ENCODE peak calls at places on chromosomes 4 and X, in seven cellular contexts. One of them, this sample, is unnamed.

GRCh38 chr4:98536631-98537030 is 121.8 kb downstream of the TSPAN5 start:
- DNase-seq in activated gamma-delta T cell treated with Interleukin-2 at 50 U/mL for 16 hours: no peak
- DNase-seq in activated CD4-positive, alpha-beta memory T cell treated with anti-CD3 and anti-CD28 coated beads for 36 hours: no peak
- DNase-seq in HEK293T: no peak
- DNase-seq in HTR-8/SVneo: no peak
- DNase-seq in hepatocyte: no peak
- DNase-seq in naive thymus-derived CD4-positive, alpha-beta T cell: no peak
- DNase-seq in this sample: no peak

GRCh38 chr4:76341063-76341462 is 34.5 kb downstream of the STBD1 start:
- DNase-seq in activated CD4-positive, alpha-beta memory T cell treated with anti-CD3 and anti-CD28 coated beads for 36 hours: no peak
- DNase-seq in activated gamma-delta T cell treated with Interleukin-2 at 50 U/mL for 16 hours: no peak
- DNase-seq in HTR-8/SVneo: peak
- DNase-seq in HEK293T: no peak
- DNase-seq in naive thymus-derived CD4-positive, alpha-beta T cell: no peak
- DNase-seq in hepatocyte: peak
- DNase-seq in this sample: peak

GRCh38 chr4:54228064-54228527 is 997 bp upstream of the PDGFRA start:
- DNase-seq in hepatocyte: peak
- DNase-seq in HTR-8/SVneo: peak
- DNase-seq in HEK293T: peak
- DNase-seq in activated CD4-positive, alpha-beta memory T cell treated with anti-CD3 and anti-CD28 coated beads for 36 hours: peak
- DNase-seq in naive thymus-derived CD4-positive, alpha-beta T cell: no peak
- DNase-seq in activated gamma-delta T cell treated with Interleukin-2 at 50 U/mL for 16 hours: no peak
- DNase-seq in this sample: peak

GRCh38 chr4:38675167-38676121 is 11.4 kb downstream of the KLF3 start:
- DNase-seq in HTR-8/SVneo: peak
- DNase-seq in activated gamma-delta T cell treated with Interleukin-2 at 50 U/mL for 16 hours: peak
- DNase-seq in HEK293T: peak
- DNase-seq in hepatocyte: peak
- DNase-seq in naive thymus-derived CD4-positive, alpha-beta T cell: peak
- DNase-seq in activated CD4-positive, alpha-beta memory T cell treated with anti-CD3 and anti-CD28 coated beads for 36 hours: peak
- DNase-seq in this sample: peak

GRCh38 chrX:103276581-103277002 is at the start of gene TCEAL5:
- DNase-seq in activated gamma-delta T cell treated with Interleukin-2 at 50 U/mL for 16 hours: no peak
- DNase-seq in naive thymus-derived CD4-positive, alpha-beta T cell: no peak
- DNase-seq in activated CD4-positive, alpha-beta memory T cell treated with anti-CD3 and anti-CD28 coated beads for 36 hours: no peak
- DNase-seq in HTR-8/SVneo: no peak
- DNase-seq in hepatocyte: no peak
- DNase-seq in HEK293T: no peak
- DNase-seq in this sample: no peak

GRCh38 chrX:69705818-69706217 is 89.9 kb downstream of the EDA start:
- DNase-seq in activated CD4-positive, alpha-beta memory T cell treated with anti-CD3 and anti-CD28 coated beads for 36 hours: no peak
- DNase-seq in activated gamma-delta T cell treated with Interleukin-2 at 50 U/mL for 16 hours: no peak
- DNase-seq in hepatocyte: no peak
- DNase-seq in HEK293T: no peak
- DNase-seq in naive thymus-derived CD4-positive, alpha-beta T cell: no peak
- DNase-seq in HTR-8/SVneo: no peak
- DNase-seq in this sample: no peak

GRCh38 chrX:9865804-9866471 is 79.7 kb downstream of the SHROOM2 start:
- DNase-seq in hepatocyte: no peak
- DNase-seq in HEK293T: no peak
- DNase-seq in activated gamma-delta T cell treated with Interleukin-2 at 50 U/mL for 16 hours: no peak
- DNase-seq in HTR-8/SVneo: peak
- DNase-seq in naive thymus-derived CD4-positive, alpha-beta T cell: no peak
- DNase-seq in activated CD4-positive, alpha-beta memory T cell treated with anti-CD3 and anti-CD28 coated beads for 36 hours: no peak
- DNase-seq in this sample: no peak

GRCh38 chrX:25344191-25344936 is 328.6 kb upstream of the ARX start:
- DNase-seq in naive thymus-derived CD4-positive, alpha-beta T cell: no peak
- DNase-seq in activated gamma-delta T cell treated with Interleukin-2 at 50 U/mL for 16 hours: no peak
- DNase-seq in HEK293T: no peak
- DNase-seq in activated CD4-positive, alpha-beta memory T cell treated with anti-CD3 and anti-CD28 coated beads for 36 hours: no peak
- DNase-seq in hepatocyte: no peak
- DNase-seq in HTR-8/SVneo: no peak
- DNase-seq in this sample: no peak

GRCh38 chr4:3123201-3123671 is 48.8 kb downstream of the HTT start:
- DNase-seq in activated gamma-delta T cell treated with Interleukin-2 at 50 U/mL for 16 hours: no peak
- DNase-seq in hepatocyte: peak
- DNase-seq in HEK293T: no peak
- DNase-seq in activated CD4-positive, alpha-beta memory T cell treated with anti-CD3 and anti-CD28 coated beads for 36 hours: no peak
- DNase-seq in HTR-8/SVneo: no peak
- DNase-seq in naive thymus-derived CD4-positive, alpha-beta T cell: no peak
- DNase-seq in this sample: peak

GRCh38 chr4:184238072-184238743 is 20.5 kb upstream of the ENPP6 start:
- DNase-seq in activated CD4-positive, alpha-beta memory T cell treated with anti-CD3 and anti-CD28 coated beads for 36 hours: no peak
- DNase-seq in HTR-8/SVneo: no peak
- DNase-seq in HEK293T: no peak
- DNase-seq in naive thymus-derived CD4-positive, alpha-beta T cell: no peak
- DNase-seq in activated gamma-delta T cell treated with Interleukin-2 at 50 U/mL for 16 hours: no peak
- DNase-seq in hepatocyte: no peak
- DNase-seq in this sample: no peak

GRCh38 chr4:161555689-161556660 is 607.8 kb downstream of the FSTL5 start:
- DNase-seq in HTR-8/SVneo: no peak
- DNase-seq in HEK293T: no peak
- DNase-seq in activated CD4-positive, alpha-beta memory T cell treated with anti-CD3 and anti-CD28 coated beads for 36 hours: no peak
- DNase-seq in hepatocyte: no peak
- DNase-seq in naive thymus-derived CD4-positive, alpha-beta T cell: no peak
- DNase-seq in activated gamma-delta T cell treated with Interleukin-2 at 50 U/mL for 16 hours: no peak
- DNase-seq in this sample: peak

GRCh38 chrX:265502-265901 is 15.7 kb upstream of the PLCXD1 start:
- DNase-seq in activated CD4-positive, alpha-beta memory T cell treated with anti-CD3 and anti-CD28 coated beads for 36 hours: no peak
- DNase-seq in HTR-8/SVneo: no peak
- DNase-seq in HEK293T: no peak
- DNase-seq in activated gamma-delta T cell treated with Interleukin-2 at 50 U/mL for 16 hours: no peak
- DNase-seq in hepatocyte: no peak
- DNase-seq in naive thymus-derived CD4-positive, alpha-beta T cell: no peak
- DNase-seq in this sample: no peak

This sample was measured in choroid plexus epithelial cell.